ENCODE peak calls at places on chromosomes 4 and X, in five cellular contexts. X is hepatocyte; Y is CD8-positive, alpha-beta T cell; N is mammary epithelial cell; Q is CD4-positive, alpha-beta T cell. B is an unnamed sample.

GRCh38 chrX:115367455-115367854 is 77.9 kb downstream of the LUZP4 start:
- DNase-seq in X (no peak), Y (no peak), N (peak; percentile 72), Q (no peak), B (peak; percentile 12)

GRCh38 chr4:115433501-115433900 is 320.1 kb upstream of the NDST4 start:
- DNase-seq in X (no peak), Y (no peak), N (peak; percentile 43), Q (no peak), B (no peak)

GRCh38 chrX:47217121-47217851 is 1.2 kb upstream of the CDK16 start:
- DNase-seq in X (peak; percentile 82), Y (no peak), N (peak; percentile 86), Q (no peak), B (peak; percentile 93)

GRCh38 chrX:104105863-104106262 is 6.5 kb upstream of the ZCCHC18 start:
- DNase-seq in X (no peak), Y (no peak), N (no peak), Q (no peak), B (no peak)

GRCh38 chr4:108651068-108651794 is 832 bp downstream of the OSTC start:
- DNase-seq in X (peak; percentile 49), Y (no peak), N (peak; percentile 27), Q (no peak), B (peak; percentile 3)

GRCh38 chr4:1023241-1023640 is 11.8 kb downstream of the FGFRL1 start:
- DNase-seq in X (no peak), Y (no peak), N (no peak), Q (no peak), B (no peak)

GRCh38 chrX:110536788-110537187 is 178.1 kb downstream of the RTL9 start:
- DNase-seq in X (no peak), Y (no peak), N (no peak), Q (no peak), B (no peak)

GRCh38 chrX:107725761-107726555 is 49.6 kb downstream of the TSC22D3 start:
- DNase-seq in X (no peak), Y (no peak), N (peak; percentile 48), Q (no peak), B (no peak)

GRCh38 chr4:16707874-16708273 is 190.6 kb downstream of the LDB2 start:
- DNase-seq in X (no peak), Y (no peak), N (no peak), Q (no peak), B (no peak)

GRCh38 chrX:54843050-54843449 is 35.5 kb downstream of the MAGED2 start:
- DNase-seq in X (no peak), Y (no peak), N (no peak), Q (no peak), B (no peak)

GRCh38 chrX:12789976-12790375 is 1.2 kb upstream of the PRPS2 start:
- DNase-seq in X (no peak), Y (no peak), N (no peak), Q (no peak), B (no peak)

GRCh38 chrX:51641421-51642021 is 22.8 kb upstream of the CENPVL3 start:
- DNase-seq in X (peak; percentile 61), Y (no peak), N (peak; percentile 19), Q (no peak), B (peak; percentile 3)

GRCh38 chr4:152460488-152460887 is 75.4 kb downstream of the FBXW7 start:
- DNase-seq in X (peak; percentile 19), Y (no peak), N (peak; percentile 14), Q (no peak), B (peak; percentile 71)

GRCh38 chr4:101191302-101192098 is 155.8 kb downstream of the PPP3CA start:
- DNase-seq in X (peak; percentile 20), Y (no peak), N (no peak), Q (no peak), B (no peak)

GRCh38 chrX:126985027-126985426 is 165.5 kb downstream of the PRR32 start:
- DNase-seq in X (no peak), Y (no peak), N (no peak), Q (no peak), B (no peak)

GRCh38 chr4:69078852-69079251 is 17.4 kb upstream of the UGT2B7 start:
- DNase-seq in X (no peak), Y (no peak), N (no peak), Q (no peak), B (no peak)

GRCh38 chrX:119398974-119399771 is at the start of gene SLC25A43:
- DNase-seq in X (peak; percentile 52), Y (peak; percentile 26), N (peak; percentile 11), Q (peak; percentile 8), B (peak; percentile 38)

GRCh38 chrX:76555816-76556215 is 128.3 kb downstream of the MAGEE1 start:
- DNase-seq in X (peak; percentile 17), Y (no peak), N (peak; percentile 12), Q (no peak), B (peak; percentile 52)

GRCh38 chr4:113636877-113637276 is 124.7 kb downstream of the CAMK2D start:
- DNase-seq in X (no peak), Y (peak; percentile 23), N (peak; percentile 53), Q (peak; percentile 9), B (no peak)

GRCh38 chr4:108168213-108168671 is 490 bp downstream of the LEF1 start:
- DNase-seq in X (no peak), Y (no peak), N (no peak), Q (peak; percentile 45), B (no peak)

GRCh38 chrX:118884552-118885138 is 61.0 kb downstream of the ZCCHC12 start:
- DNase-seq in X (no peak), Y (no peak), N (no peak), Q (no peak), B (peak; percentile 4)

GRCh38 chr4:52864816-52865215 is 2.7 kb downstream of the RASL11B start:
- DNase-seq in X (peak; percentile 67), Y (no peak), N (no peak), Q (no peak), B (no peak)

GRCh38 chr4:73869130-73870055 is at the start of gene CXCL1:
- DNase-seq in X (peak; percentile 54), Y (no peak), N (peak; percentile 66), Q (no peak), B (no peak)

DNA sequence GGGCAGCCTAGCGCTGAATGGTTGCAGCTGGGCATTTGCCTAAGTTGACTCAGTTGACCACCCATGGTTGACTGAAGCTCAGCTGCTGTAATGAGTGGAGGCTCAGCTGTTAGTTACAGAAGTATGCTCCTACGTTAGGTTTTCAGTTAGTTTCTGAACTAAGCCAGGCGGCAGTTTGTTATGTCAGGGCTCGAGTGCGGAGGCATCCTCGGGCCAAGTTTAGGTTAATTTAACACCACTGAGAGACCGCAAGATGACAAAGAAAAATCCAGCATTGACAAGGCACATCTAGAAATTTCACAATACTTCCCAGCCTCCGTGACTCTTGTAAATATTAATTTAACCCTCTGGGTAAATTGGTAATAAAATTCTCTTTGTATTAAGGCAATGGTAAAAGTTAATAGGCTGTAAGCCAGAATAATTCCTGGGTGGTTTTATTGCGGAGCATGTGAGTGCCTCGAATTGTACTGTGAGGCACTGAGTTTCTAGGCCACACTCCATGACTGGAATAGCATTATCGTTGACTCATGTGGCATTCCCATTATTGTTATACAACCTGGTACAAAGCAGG is 33.1 kb upstream of the CDKN2AIP start:
- DNase-seq in X (no peak), Y (no peak), N (peak; percentile 61), Q (no peak), B (no peak)
- H3K27ac ChIP-seq in X (no peak overlapping the region), Y (no peak overlapping the region), N (no peak overlapping the region), Q (no peak overlapping the region), B (no peak overlapping the region)

GRCh38 chr4:54082168-54082567 is 17.8 kb upstream of the CHIC2 start:
- DNase-seq in X (peak; percentile 84), Y (no peak), N (peak; percentile 97), Q (no peak), B (peak; percentile 96)
- H3K27ac ChIP-seq in X (no peak overlapping the region), Y (no peak overlapping the region), N (peak overlapping the region; percentile 50), Q (no peak overlapping the region), B (peak overlapping the region; percentile 64)

GRCh38 chr4:88451205-88451604 is 5.7 kb upstream of the HERC5 start:
- DNase-seq in X (no peak), Y (no peak), N (no peak), Q (no peak), B (no peak)

GRCh38 chr4:88458091-88458740 is 1.3 kb downstream of the HERC5 start:
- DNase-seq in X (no peak), Y (no peak), N (no peak), Q (no peak), B (no peak)

GRCh38 chr4:88457307-88458090 is 580 bp downstream of the HERC5 start:
- DNase-seq in X (peak; percentile 67), Y (peak; percentile 49), N (peak; percentile 38), Q (no peak), B (peak; percentile 81)

GRCh38 chr4:88452941-88453340 is 4.0 kb upstream of the HERC5 start:
- DNase-seq in X (no peak), Y (no peak), N (no peak), Q (no peak), B (no peak)

DNA sequence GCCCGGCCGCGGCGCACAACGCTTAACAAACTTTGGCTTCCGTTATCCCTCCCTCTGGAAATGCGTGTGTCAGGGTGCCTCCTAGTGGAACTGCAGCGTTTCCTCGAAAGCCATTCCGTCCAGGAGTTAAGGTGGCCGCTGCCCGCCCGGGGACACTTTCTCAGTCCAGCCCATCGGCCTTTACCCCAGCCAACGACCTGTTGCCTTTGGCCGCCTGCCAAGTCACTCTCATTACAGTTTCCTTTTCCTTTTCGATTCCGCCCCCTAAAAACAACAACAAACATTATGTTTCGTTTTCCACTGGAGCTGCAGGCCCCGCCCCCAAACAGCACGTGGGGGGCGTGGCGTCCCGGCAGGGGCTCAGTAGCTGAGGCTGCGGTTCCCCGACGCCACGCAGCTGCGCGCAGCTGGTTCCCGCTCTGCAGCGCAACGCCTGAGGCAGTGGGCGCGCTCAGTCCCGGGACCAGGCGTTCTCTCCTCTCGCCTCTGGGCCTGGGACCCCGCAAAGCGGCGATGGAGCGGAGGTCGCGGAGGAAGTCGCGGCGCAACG is at the start of gene HERC5:
- DNase-seq in X (peak; percentile 93), Y (peak; percentile 91), N (peak; percentile 79), Q (peak; percentile 93), B (peak; percentile 94)
- H3K27ac ChIP-seq in X (no peak within 1 kb of the TSS), Y (peak within 1 kb of the TSS; percentile 63), N (no peak within 1 kb of the TSS), Q (peak within 1 kb of the TSS; percentile 6), B (peak within 1 kb of the TSS; percentile 16)

GRCh38 chr4:150080335-150080734 is 2.1 kb downstream of the DCLK2 start:
- DNase-seq in X (no peak), Y (no peak), N (no peak), Q (no peak), B (peak; percentile 75)

GRCh38 chr4:150078041-150078995 is at the start of gene DCLK2:
- DNase-seq in X (peak; percentile 79), Y (no peak), N (peak; percentile 32), Q (no peak), B (peak; percentile 23)

GRCh38 chr4:150080875-150081274 is 2.6 kb downstream of the DCLK2 start:
- DNase-seq in X (no peak), Y (no peak), N (no peak), Q (no peak), B (peak; percentile 62)

GRCh38 chr4:150082241-150082640 is 4.0 kb downstream of the DCLK2 start:
- DNase-seq in X (no peak), Y (no peak), N (no peak), Q (no peak), B (no peak)

DNA sequence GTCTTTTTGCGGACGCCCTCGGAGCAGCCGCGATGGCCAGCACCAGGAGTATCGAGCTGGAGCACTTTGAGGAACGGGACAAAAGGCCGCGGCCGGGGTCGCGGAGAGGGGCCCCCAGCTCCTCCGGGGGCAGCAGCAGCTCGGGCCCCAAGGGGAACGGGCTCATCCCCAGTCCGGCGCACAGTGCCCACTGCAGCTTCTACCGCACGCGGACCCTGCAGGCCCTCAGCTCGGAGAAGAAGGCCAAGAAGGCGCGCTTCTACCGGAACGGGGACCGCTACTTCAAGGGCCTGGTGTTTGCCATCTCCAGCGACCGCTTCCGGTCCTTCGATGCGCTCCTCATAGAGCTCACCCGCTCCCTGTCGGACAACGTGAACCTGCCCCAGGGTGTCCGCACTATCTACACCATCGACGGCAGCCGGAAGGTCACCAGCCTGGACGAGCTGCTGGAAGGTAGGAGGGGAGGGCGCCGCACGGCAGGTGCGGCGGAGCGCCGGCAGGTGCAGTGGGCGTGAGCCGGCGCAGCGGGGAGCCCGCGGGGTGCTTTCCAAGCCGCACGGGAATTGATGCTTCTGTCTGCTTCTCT is 844 bp downstream of the DCLK2 start:
- DNase-seq in X (peak; percentile 43), Y (no peak), N (peak; percentile 5), Q (no peak), B (peak; percentile 20)
- H3K27ac ChIP-seq in X (no peak overlapping the region), Y (no peak overlapping the region), N (no peak overlapping the region), Q (no peak overlapping the region), B (no peak overlapping the region)